ENCODE peak calls at places on chromosomes 4 and X, in six cellular contexts. M, L, S, D, E and H are unnamed samples.

GRCh38 chr4:73589887-73590801 is 30.1 kb downstream of the RASSF6 start:
- DNase-seq in M (no peak), S (no peak), D (no peak), E (peak; percentile 94), L (no peak), H (no peak)

GRCh38 chr4:8723222-8723980 is 130.8 kb downstream of the CPZ start:
- DNase-seq in L (no peak), D (no peak), M (no peak), E (no peak), S (no peak), H (no peak)

GRCh38 chr4:160880186-160880585 is 1283.6 kb downstream of the FSTL5 start:
- DNase-seq in L (no peak), E (no peak), D (no peak), S (no peak), M (no peak), H (no peak)

GRCh38 chrX:13691845-13692334 is 3.0 kb downstream of the RAB9A start:
- DNase-seq in M (no peak), D (no peak), L (no peak), S (peak; percentile 3), E (no peak), H (no peak)

GRCh38 chrX:12239356-12240082 is 101.2 kb downstream of the FRMPD4 start:
- DNase-seq in S (no peak), L (no peak), D (no peak), M (no peak), E (no peak), H (no peak)

GRCh38 chr4:108991929-108992328 is 229.1 kb upstream of the ETNPPL start:
- DNase-seq in M (no peak), E (no peak), S (no peak), L (no peak), D (no peak), H (no peak)

GRCh38 chr4:20219526-20219925 is 32.2 kb upstream of the SLIT2 start:
- DNase-seq in S (no peak), E (no peak), L (no peak), D (no peak), M (no peak), H (no peak)

GRCh38 chrX:119853449-119853848 is 686 bp upstream of the UPF3B start:
- DNase-seq in M (no peak), L (no peak), D (no peak), E (no peak), S (no peak), H (no peak)

GRCh38 chr4:169791064-169791463 is 33.3 kb upstream of the HPF1 start:
- DNase-seq in S (no peak), E (no peak), L (no peak), M (peak; percentile 8), D (no peak), H (no peak)

GRCh38 chrX:9278475-9279270 is 186.2 kb upstream of the TBL1X start:
- DNase-seq in L (no peak), M (no peak), E (no peak), D (peak; percentile 6), S (no peak), H (no peak)

GRCh38 chr4:8920289-8920965 is 48.8 kb upstream of the HMX1 start:
- DNase-seq in D (no peak), S (no peak), M (no peak), E (no peak), L (no peak), H (no peak)

GRCh38 chr4:15507679-15508078 is 38.0 kb downstream of the CC2D2A start:
- DNase-seq in L (no peak), D (no peak), E (no peak), M (no peak), S (no peak), H (no peak)

GRCh38 chrX:48461830-48462229 is 8.2 kb downstream of the SLC38A5 start:
- DNase-seq in D (no peak), E (no peak), S (no peak), M (no peak), L (no peak), H (no peak)

GRCh38 chr4:26093561-26093960 is 179.5 kb downstream of the SMIM20 start:
- DNase-seq in L (no peak), D (no peak), S (no peak), E (no peak), M (no peak), H (no peak)

GRCh38 chr4:83962492-83962891 is 426.6 kb downstream of the GPAT3 start:
- DNase-seq in L (no peak), M (no peak), S (no peak), D (no peak), E (no peak), H (no peak)

GRCh38 chr4:142353149-142353738 is 492.9 kb downstream of the INPP4B start:
- DNase-seq in D (peak; percentile 42), E (no peak), S (peak; percentile 27), M (peak; percentile 61), L (peak; percentile 10), H (peak; percentile 68)

GRCh38 chr4:139129206-139129605 is 47.8 kb downstream of the ELF2 start:
- DNase-seq in E (no peak), S (no peak), D (no peak), M (no peak), L (no peak), H (no peak)

GRCh38 chrX:115449742-115450141 is 111.2 kb upstream of the PLS3 start:
- DNase-seq in E (no peak), L (no peak), M (peak; percentile 3), S (peak; percentile 39), D (no peak), H (peak; percentile 85)

GRCh38 chrX:40262641-40263560 is 165.1 kb upstream of the BCOR start:
- DNase-seq in M (peak; percentile 33), L (no peak), S (peak; percentile 8), E (no peak), D (no peak), H (peak; percentile 22)

GRCh38 chr4:122170775-122171174 is 18.6 kb downstream of the BLTP1 start:
- DNase-seq in E (no peak), D (no peak), S (no peak), M (no peak), L (no peak), H (no peak)

GRCh38 chrX:94831364-94831763 is 1157.4 kb downstream of the FAM133A start:
- DNase-seq in E (no peak), M (peak; percentile 4), D (peak; percentile 29), L (no peak), S (no peak), H (no peak)

GRCh38 chr4:93157984-93158383 is 670.6 kb upstream of the ATOH1 start:
- DNase-seq in M (peak; percentile 1), L (no peak), S (no peak), D (peak; percentile 3), E (no peak), H (no peak)

GRCh38 chr4:1026115-1026514 is 14.7 kb downstream of the FGFRL1 start:
- DNase-seq in L (no peak), M (no peak), D (no peak), S (no peak), E (peak; percentile 56), H (no peak)
- TF ChIP-seq MYC in L (no peak), M (no peak), D (no peak), S (no peak), E (no peak), H (no peak)

GRCh38 chr4:54904953-54905352 is 220.4 kb downstream of the KDR start:
- DNase-seq in D (no peak), E (no peak), S (no peak), L (no peak), M (no peak), H (peak; percentile 42)

GRCh38 chr4:54901202-54901601 is 224.2 kb downstream of the KDR start:
- DNase-seq in S (no peak), L (no peak), M (no peak), E (no peak), D (no peak), H (no peak)

GRCh38 chr4:54898941-54899340 is 226.5 kb downstream of the KDR start:
- DNase-seq in L (no peak), E (no peak), D (no peak), M (no peak), S (no peak), H (no peak)

GRCh38 chr4:54902976-54903375 is 222.4 kb downstream of the KDR start:
- DNase-seq in D (no peak), L (no peak), S (no peak), E (no peak), M (no peak), H (no peak)

GRCh38 chr4:54902261-54902660 is 223.1 kb downstream of the KDR start:
- DNase-seq in S (no peak), E (no peak), M (no peak), D (no peak), L (no peak), H (no peak)
- TF ChIP-seq MYC in S (no peak), E (no peak), M (no peak), D (no peak), L (no peak), H (no peak)

GRCh38 chr4:18110099-18110498 is 88.5 kb upstream of the LCORL start:
- DNase-seq in E (no peak), D (no peak), M (no peak), S (peak; percentile 2), L (no peak), H (no peak)

GRCh38 chr4:18113710-18114331 is 92.3 kb upstream of the LCORL start:
- DNase-seq in D (no peak), S (no peak), M (no peak), E (no peak), L (no peak), H (peak; percentile 71)

GRCh38 chr4:18106620-18107019 is 85.1 kb upstream of the LCORL start:
- DNase-seq in L (peak; percentile 14), S (no peak), D (no peak), M (no peak), E (no peak), H (peak; percentile 74)

GRCh38 chr4:18109677-18110076 is 88.1 kb upstream of the LCORL start:
- DNase-seq in M (no peak), S (no peak), E (no peak), L (no peak), D (no peak), H (peak; percentile 86)

GRCh38 chr4:18111100-18111499 is 89.5 kb upstream of the LCORL start:
- DNase-seq in E (no peak), S (no peak), D (peak; percentile 8), M (no peak), L (no peak), H (peak; percentile 17)
- TF ChIP-seq MYC in E (no peak), S (no peak), D (no peak), M (no peak), L (no peak), H (no peak)

GRCh38 chrX:149199734-149200133 is 305.4 kb downstream of the IDS start:
- DNase-seq in E (no peak), D (no peak), M (no peak), S (no peak), L (no peak), H (no peak)

DNA sequence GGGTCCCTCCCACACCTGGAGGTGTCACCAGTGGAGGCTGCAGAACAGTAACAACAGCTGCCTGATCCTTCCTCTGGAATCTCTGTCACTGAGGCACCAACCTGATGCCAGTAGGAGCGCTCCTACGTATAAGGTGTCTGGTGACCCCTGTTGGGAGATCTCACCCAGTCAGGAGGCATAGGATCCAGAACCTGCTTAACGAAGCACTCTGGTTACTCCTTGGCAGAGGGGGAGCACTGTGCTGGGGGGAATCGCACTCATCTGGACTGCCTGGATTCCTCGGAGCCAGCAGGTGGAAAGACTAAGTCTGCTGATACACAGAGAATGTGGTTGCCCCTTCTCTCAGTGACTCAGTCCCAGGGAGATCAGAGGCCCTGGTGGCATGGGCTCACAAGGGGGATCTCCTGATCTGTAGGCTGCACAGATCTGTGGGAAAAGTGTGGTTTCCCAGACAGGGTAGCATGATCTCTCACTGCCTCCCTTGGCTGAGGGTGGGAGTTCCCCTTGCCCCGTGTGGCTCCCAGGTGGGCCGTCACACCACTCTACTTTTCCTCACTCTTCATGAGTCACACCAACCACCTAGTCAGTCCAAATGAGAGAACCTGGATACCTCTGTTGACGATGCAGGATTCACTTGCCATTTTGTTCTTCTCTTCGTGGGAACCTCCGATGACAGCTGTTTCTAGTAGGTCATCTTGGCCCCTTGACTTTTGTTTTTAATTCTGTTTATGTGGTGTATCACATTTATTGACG is 305.9 kb downstream of the IDS start:
- DNase-seq in E (peak; percentile 82), L (no peak), D (no peak), M (no peak), S (no peak), H (no peak)
- TF ChIP-seq MYC in E (no peak), L (no peak), D (no peak), M (no peak), S (no peak), H (no peak)